ENCODE peak calls at places on chromosome 12, in eight cellular contexts. X is PC-3; N is GM12891; P is SHP77; H is activated T-helper 1 cell treated with anti-CD3 and anti-CD28 coated beads, Interleukin-2, amount 50 U/mL, for 16 hours; Z is GM04503; G is HFFc6; I is Daoy. T is an unnamed sample.

GRCh38 chr12:2682301-2683282 is 112.2 kb upstream of the FKBP4 start:
- DNase-seq in Z (peak; percentile 5), X (peak; percentile 38), N (no peak), G (peak; percentile 55), H (no peak), I (peak; percentile 54), P (peak; percentile 4), T (peak; percentile 47)

GRCh38 chr12:85329913-85330312 is 49.9 kb downstream of the ALX1 start:
- DNase-seq in P (no peak), G (no peak), N (no peak), Z (no peak), X (no peak), I (no peak), H (no peak), T (no peak)

GRCh38 chr12:14664434-14665023 is 31.9 kb downstream of the GUCY2C start:
- DNase-seq in I (peak; percentile 25), P (peak; percentile 5), G (peak; percentile 43), X (peak; percentile 66), N (no peak), H (no peak), Z (no peak), T (peak; percentile 18)

GRCh38 chr12:25155031-25155576 is 39.9 kb downstream of the DNAI7 start:
- DNase-seq in H (no peak), I (peak; percentile 20), X (peak; percentile 32), G (peak; percentile 55), Z (peak; percentile 2), P (peak; percentile 3), N (peak; percentile 10), T (no peak)

GRCh38 chr12:30197392-30198047 is 413.8 kb upstream of the TMTC1 start:
- DNase-seq in N (no peak), Z (no peak), X (peak; percentile 66), P (no peak), I (no peak), G (no peak), H (no peak), T (no peak)

GRCh38 chr12:40158592-40159111 is 52.8 kb upstream of the SLC2A13 start:
- DNase-seq in H (no peak), X (no peak), P (no peak), G (no peak), N (no peak), Z (no peak), I (no peak), T (peak; percentile 89)

GRCh38 chr12:128266559-128267245 is at the start of gene TMEM132C:
- DNase-seq in H (no peak), N (no peak), X (no peak), Z (no peak), P (no peak), I (no peak), G (no peak), T (no peak)

GRCh38 chr12:106288134-106288509 is 14.4 kb upstream of the TCP11L2 start:
- DNase-seq in P (no peak), X (no peak), G (no peak), H (no peak), N (no peak), Z (no peak), I (no peak), T (no peak)

GRCh38 chr12:11497995-11498394 is 102.6 kb upstream of the PRB2 start:
- DNase-seq in Z (no peak), H (no peak), I (no peak), X (no peak), G (no peak), N (peak; percentile 37), P (no peak), T (no peak)

GRCh38 chr12:4580165-4580773 is 18.3 kb downstream of the DYRK4 start:
- DNase-seq in Z (no peak), I (no peak), P (no peak), X (no peak), N (no peak), H (no peak), G (no peak), T (no peak)

GRCh38 chr12:74317078-74317581 is 220.5 kb upstream of the ATXN7L3B start:
- DNase-seq in H (no peak), G (no peak), P (peak; percentile 56), X (peak; percentile 72), I (peak; percentile 47), Z (no peak), N (no peak), T (peak; percentile 88)

GRCh38 chr12:72723732-72724131 is 451.6 kb downstream of the TRHDE start:
- DNase-seq in N (no peak), Z (no peak), P (no peak), H (no peak), G (peak; percentile 1), I (no peak), X (peak; percentile 6), T (no peak)

GRCh38 chr12:30417697-30418231 is 277.9 kb downstream of the IPO8 start:
- DNase-seq in H (no peak), X (peak; percentile 82), G (peak; percentile 57), Z (peak; percentile 72), P (no peak), N (no peak), I (peak; percentile 11), T (no peak)

GRCh38 chr12:89919241-89919906 is 210.7 kb upstream of the ATP2B1 start:
- DNase-seq in I (no peak), G (no peak), N (no peak), H (no peak), X (peak; percentile 47), P (no peak), Z (no peak), T (no peak)

GRCh38 chr12:18696971-18697602 is 40.7 kb downstream of the PLCZ1 start:
- DNase-seq in I (no peak), P (no peak), N (no peak), X (peak; percentile 63), Z (no peak), H (no peak), G (peak; percentile 55), T (no peak)

GRCh38 chr12:47781479-47782371 is 8.7 kb downstream of the SLC48A1 start:
- DNase-seq in P (no peak), H (no peak), I (no peak), X (peak; percentile 25), G (no peak), Z (no peak), N (no peak), T (peak; percentile 89)

GRCh38 chr12:104686196-104686595 is 229.4 kb downstream of the CHST11 start:
- DNase-seq in Z (no peak), P (peak; percentile 9), N (no peak), G (no peak), I (peak; percentile 47), H (no peak), X (peak; percentile 21), T (no peak)

GRCh38 chr12:69619050-69619449 is 8.3 kb upstream of the LRRC10 start:
- DNase-seq in X (no peak), Z (no peak), P (no peak), I (no peak), H (no peak), N (no peak), G (no peak), T (no peak)

GRCh38 chr12:79982371-79983062 is 47.6 kb upstream of the PPP1R12A start:
- DNase-seq in X (no peak), Z (no peak), G (no peak), N (no peak), P (no peak), H (no peak), I (peak; percentile 74), T (no peak)

GRCh38 chr12:66107451-66107915 is 23.1 kb downstream of the LLPH start:
- DNase-seq in N (no peak), X (peak; percentile 100), H (no peak), P (peak; percentile 64), G (peak; percentile 94), I (peak; percentile 84), Z (peak; percentile 84), T (peak; percentile 83)

T was measured in NCI-H1105.